ENCODE peak calls at places on chromosomes 3 and 15, in five cellular contexts. K is bronchial epithelial cell, Q is endothelial cell, E is NCI-H510A treated with DMSO at 0.1 percent for 48 hours, D is iris pigment epithelial cell. N is an unnamed sample.

GRCh38 chr15:90232941-90233700 is 620 bp downstream of the CIB1 start:
- DNase-seq in K (peak), E (peak), Q (peak), D (peak), N (no peak)

GRCh38 chr3:173774275-173774674 is 376.7 kb downstream of the NLGN1 start:
- DNase-seq in Q (no peak), K (no peak), E (no peak), D (no peak), N (no peak)

GRCh38 chr15:57118013-57118799 is 199.8 kb downstream of the TCF12 start:
- DNase-seq in E (no peak), K (peak), D (peak), Q (no peak), N (no peak)

GRCh38 chr3:152718810-152719209 is 116.1 kb upstream of the P2RY1 start:
- DNase-seq in Q (no peak), D (no peak), E (no peak), K (peak), N (no peak)

GRCh38 chr3:112519424-112520001 is 20.2 kb upstream of the BTLA start:
- DNase-seq in Q (peak), K (peak), D (peak), E (peak), N (peak)

GRCh38 chr3:194310516-194310915 is 40.6 kb downstream of the CPN2 start:
- DNase-seq in K (no peak), E (no peak), Q (no peak), D (no peak), N (no peak)

GRCh38 chr15:26772588-26773484 is at the start of gene GABRB3:
- DNase-seq in D (no peak), K (no peak), E (peak), Q (peak), N (no peak)

GRCh38 chr3:121545564-121546455 is at the start of gene POLQ:
- DNase-seq in D (peak), Q (peak), K (peak), E (peak), N (peak)

GRCh38 chr3:70277304-70277703 is 35.1 kb downstream of the MDFIC2 start:
- DNase-seq in E (no peak), Q (no peak), D (no peak), K (no peak), N (no peak)

GRCh38 chr3:187783098-187783497 is 37.8 kb upstream of the BCL6 start:
- DNase-seq in Q (no peak), E (no peak), K (peak), D (peak), N (no peak)

GRCh38 chr3:150114873-150115570 is 144.3 kb upstream of the PFN2 start:
- DNase-seq in E (no peak), Q (no peak), D (peak), K (peak), N (peak)

GRCh38 chr15:64004059-64004458 is 42.2 kb downstream of the DAPK2 start:
- DNase-seq in D (no peak), K (no peak), Q (no peak), E (no peak), N (no peak)

GRCh38 chr3:21795152-21795837 is 44.3 kb upstream of the ZNF385D start:
- DNase-seq in K (no peak), Q (no peak), E (no peak), D (no peak), N (no peak)